ENCODE peak calls at places on chromosomes 6 and 20, in eight cellular contexts. One of them, this sample, is unnamed.

GRCh38 chr6:85747093-85747492 is 104.4 kb upstream of the SYNCRIP start:
- DNase-seq in AG08395: no peak
- DNase-seq in T-helper 2 cell: no peak
- DNase-seq in M059J: peak
- DNase-seq in tibial artery: no peak
- DNase-seq in GM10248: no peak
- DNase-seq in GM12865: no peak
- DNase-seq in stimulated activated CD4-positive, alpha-beta T cell treated with anti-CD3 and anti-CD28 coated beads, Interleukin-2, amount 100 ng/mL, for 4 hours: no peak
- DNase-seq in this sample: no peak

GRCh38 chr6:128806274-128806673 is 76.7 kb upstream of the LAMA2 start:
- DNase-seq in AG08395: no peak
- DNase-seq in T-helper 2 cell: no peak
- DNase-seq in M059J: peak
- DNase-seq in tibial artery: peak
- DNase-seq in GM10248: no peak
- DNase-seq in GM12865: no peak
- DNase-seq in stimulated activated CD4-positive, alpha-beta T cell treated with anti-CD3 and anti-CD28 coated beads, Interleukin-2, amount 100 ng/mL, for 4 hours: no peak
- DNase-seq in this sample: no peak

GRCh38 chr6:152380993-152381898 is 255.9 kb downstream of the SYNE1 start:
- DNase-seq in AG08395: peak
- DNase-seq in T-helper 2 cell: no peak
- DNase-seq in M059J: peak
- DNase-seq in tibial artery: peak
- DNase-seq in GM10248: no peak
- DNase-seq in GM12865: no peak
- DNase-seq in stimulated activated CD4-positive, alpha-beta T cell treated with anti-CD3 and anti-CD28 coated beads, Interleukin-2, amount 100 ng/mL, for 4 hours: no peak
- DNase-seq in this sample: peak

GRCh38 chr6:79628466-79629288 is 2.5 kb upstream of the SH3BGRL2 start:
- DNase-seq in AG08395: no peak
- DNase-seq in T-helper 2 cell: no peak
- DNase-seq in M059J: no peak
- DNase-seq in tibial artery: no peak
- DNase-seq in GM10248: no peak
- DNase-seq in GM12865: no peak
- DNase-seq in stimulated activated CD4-positive, alpha-beta T cell treated with anti-CD3 and anti-CD28 coated beads, Interleukin-2, amount 100 ng/mL, for 4 hours: no peak
- DNase-seq in this sample: no peak

GRCh38 chr6:114558153-114558552 is 215.3 kb upstream of the HS3ST5 start:
- DNase-seq in AG08395: no peak
- DNase-seq in T-helper 2 cell: no peak
- DNase-seq in M059J: no peak
- DNase-seq in tibial artery: no peak
- DNase-seq in GM10248: no peak
- DNase-seq in GM12865: no peak
- DNase-seq in stimulated activated CD4-positive, alpha-beta T cell treated with anti-CD3 and anti-CD28 coated beads, Interleukin-2, amount 100 ng/mL, for 4 hours: no peak
- DNase-seq in this sample: no peak

GRCh38 chr6:17979479-17979878 is 8.0 kb downstream of the KIF13A start:
- DNase-seq in AG08395: no peak
- DNase-seq in T-helper 2 cell: no peak
- DNase-seq in M059J: no peak
- DNase-seq in tibial artery: no peak
- DNase-seq in GM10248: no peak
- DNase-seq in GM12865: no peak
- DNase-seq in stimulated activated CD4-positive, alpha-beta T cell treated with anti-CD3 and anti-CD28 coated beads, Interleukin-2, amount 100 ng/mL, for 4 hours: no peak
- DNase-seq in this sample: no peak

GRCh38 chr6:151900897-151901485 is 93.5 kb downstream of the ESR1 start:
- DNase-seq in AG08395: no peak
- DNase-seq in T-helper 2 cell: no peak
- DNase-seq in M059J: peak
- DNase-seq in tibial artery: no peak
- DNase-seq in GM10248: no peak
- DNase-seq in GM12865: no peak
- DNase-seq in stimulated activated CD4-positive, alpha-beta T cell treated with anti-CD3 and anti-CD28 coated beads, Interleukin-2, amount 100 ng/mL, for 4 hours: no peak
- DNase-seq in this sample: no peak

GRCh38 chr6:29834564-29835436 is 7.2 kb downstream of the HLA-G start:
- DNase-seq in AG08395: peak
- DNase-seq in T-helper 2 cell: peak
- DNase-seq in M059J: peak
- DNase-seq in tibial artery: no peak
- DNase-seq in GM10248: no peak
- DNase-seq in GM12865: peak
- DNase-seq in stimulated activated CD4-positive, alpha-beta T cell treated with anti-CD3 and anti-CD28 coated beads, Interleukin-2, amount 100 ng/mL, for 4 hours: peak
- DNase-seq in this sample: no peak

GRCh38 chr20:48440916-48441315 is 386.9 kb downstream of the PREX1 start:
- DNase-seq in AG08395: no peak
- DNase-seq in T-helper 2 cell: no peak
- DNase-seq in M059J: no peak
- DNase-seq in tibial artery: no peak
- DNase-seq in GM10248: no peak
- DNase-seq in GM12865: no peak
- DNase-seq in stimulated activated CD4-positive, alpha-beta T cell treated with anti-CD3 and anti-CD28 coated beads, Interleukin-2, amount 100 ng/mL, for 4 hours: no peak
- DNase-seq in this sample: no peak

GRCh38 chr6:152635949-152636674 is 1.1 kb downstream of the SYNE1 start:
- DNase-seq in AG08395: peak
- DNase-seq in T-helper 2 cell: no peak
- DNase-seq in M059J: no peak
- DNase-seq in tibial artery: no peak
- DNase-seq in GM10248: peak
- DNase-seq in GM12865: peak
- DNase-seq in stimulated activated CD4-positive, alpha-beta T cell treated with anti-CD3 and anti-CD28 coated beads, Interleukin-2, amount 100 ng/mL, for 4 hours: no peak
- DNase-seq in this sample: no peak

This sample was measured in coronary artery.